ENCODE peak calls at places on chromosomes 6 and 20, in five cellular contexts. M is heart left ventricle, Q is breast epithelium, N is NAMALWA, O is KBM-7. E is an unnamed sample.

GRCh38 chr6:129306826-129307225 is 403.2 kb downstream of the ARHGAP18 start:
- DNase-seq in O (no peak), Q (no peak), N (no peak), M (no peak), E (no peak)

GRCh38 chr6:125310994-125311649 is 9.4 kb upstream of the HDDC2 start:
- DNase-seq in N (peak), O (peak), M (no peak), Q (no peak), E (no peak)

GRCh38 chr6:108735310-108735990 is 112.8 kb upstream of the ARMC2 start:
- DNase-seq in Q (no peak), O (no peak), N (no peak), M (no peak), E (no peak)

GRCh38 chr6:56245903-56246351 is 1.5 kb downstream of the COL21A1 start:
- DNase-seq in Q (no peak), O (no peak), M (no peak), N (no peak), E (no peak)

GRCh38 chr6:73832313-73832712 is 136.3 kb downstream of the CD109 start:
- DNase-seq in M (no peak), N (no peak), O (no peak), Q (no peak), E (no peak)

GRCh38 chr20:58854638-58855471 is 2.3 kb downstream of the GNAS start:
- DNase-seq in O (no peak), M (no peak), Q (no peak), N (no peak), E (no peak)

GRCh38 chr6:113596477-113596876 is 260.7 kb upstream of the MARCKS start:
- DNase-seq in M (no peak), N (no peak), O (no peak), Q (no peak), E (no peak)

GRCh38 chr20:53493201-53493908 is 100.3 kb downstream of the ZNF217 start:
- DNase-seq in N (no peak), M (no peak), O (no peak), Q (no peak), E (no peak)

E was measured in left ventricle myocardium inferior.